ENCODE peak calls at places on chromosomes 16 and 17, in five cellular contexts. J is AG10803; G is NCI-H1417; O is central memory CD8-positive, alpha-beta T cell; C is C1 segment of cervical spinal cord. Y is an unnamed sample.

GRCh38 chr17:38476549-38476948 is 48.3 kb downstream of the ARHGAP23 start:
- DNase-seq in J (peak), G (no peak), O (no peak), C (no peak), Y (no peak)

GRCh38 chr16:82788919-82789318 is 162.2 kb downstream of the CDH13 start:
- DNase-seq in J (no peak), G (no peak), O (no peak), C (no peak), Y (no peak)

GRCh38 chr17:58378895-58379824 is 27.2 kb upstream of the SUPT4H1 start:
- DNase-seq in J (no peak), G (no peak), O (no peak), C (no peak), Y (no peak)

GRCh38 chr17:48720263-48721008 is 1.9 kb downstream of the PRAC1 start:
- DNase-seq in J (no peak), G (no peak), O (no peak), C (no peak), Y (no peak)

GRCh38 chr16:84925092-84925772 is 86.1 kb downstream of the ZDHHC7 start:
- DNase-seq in J (peak), G (no peak), O (peak), C (no peak), Y (peak)

GRCh38 chr17:42849451-42850157 is 1.4 kb upstream of the AOC3 start:
- DNase-seq in J (peak), G (no peak), O (no peak), C (no peak), Y (peak)

GRCh38 chr16:77431131-77431670 is 3.6 kb downstream of the ADAMTS18 start:
- DNase-seq in J (peak), G (no peak), O (no peak), C (no peak), Y (no peak)

GRCh38 chr16:813204-813915 is 12.8 kb upstream of the GNG13 start:
- DNase-seq in J (peak), G (peak), O (no peak), C (peak), Y (peak)

GRCh38 chr17:47470836-47471235 is 60.1 kb upstream of the NPEPPS start:
- DNase-seq in J (no peak), G (no peak), O (no peak), C (no peak), Y (no peak)

GRCh38 chr16:13289515-13289914 is 388.1 kb downstream of the SHISA9 start:
- DNase-seq in J (no peak), G (no peak), O (no peak), C (no peak), Y (no peak)

GRCh38 chr16:87874639-87875472 is 5.5 kb upstream of the SLC7A5 start:
- DNase-seq in J (no peak), G (no peak), O (no peak), C (no peak), Y (no peak)

GRCh38 chr17:47323382-47324223 is at the start of gene EFCAB13:
- DNase-seq in J (peak), G (peak), O (peak), C (peak), Y (peak)

GRCh38 chr16:56518435-56518834 is 1.4 kb downstream of the BBS2 start:
- DNase-seq in J (peak), G (no peak), O (no peak), C (no peak), Y (no peak)

GRCh38 chr17:55768946-55769624 is 18.2 kb downstream of the PCTP start:
- DNase-seq in J (peak), G (no peak), O (no peak), C (no peak), Y (no peak)

GRCh38 chr17:59842901-59843652 is 49.7 kb downstream of the TUBD1 start:
- DNase-seq in J (peak), G (no peak), O (no peak), C (no peak), Y (peak)

GRCh38 chr16:59412275-59412841 is 678.2 kb upstream of the GOT2 start:
- DNase-seq in J (no peak), G (no peak), O (no peak), C (no peak), Y (peak)

GRCh38 chr16:75559564-75560372 is 3.7 kb upstream of the TMEM231 start:
- DNase-seq in J (peak), G (no peak), O (no peak), C (no peak), Y (no peak)

GRCh38 chr17:50877838-50878237 is 11.7 kb upstream of the TOB1 start:
- DNase-seq in J (no peak), G (no peak), O (no peak), C (no peak), Y (no peak)

GRCh38 chr17:27343972-27344607 is 50.2 kb downstream of the WSB1 start:
- DNase-seq in J (peak), G (no peak), O (no peak), C (no peak), Y (peak)

GRCh38 chr17:79789943-79790804 is 6.7 kb downstream of the CBX8 start:
- DNase-seq in J (no peak), G (no peak), O (no peak), C (peak), Y (peak)

GRCh38 chr16:67865318-67865717 is 7.5 kb upstream of the EDC4 start:
- DNase-seq in J (peak), G (peak), O (no peak), C (no peak), Y (peak)

GRCh38 chr17:66965801-66966528 is 1.5 kb downstream of the CACNG4 start:
- DNase-seq in J (no peak), G (peak), O (no peak), C (no peak), Y (peak)

GRCh38 chr17:73400915-73401545 is 89.2 kb upstream of the CDC42EP4 start:
- DNase-seq in J (no peak), G (no peak), O (no peak), C (no peak), Y (no peak)

GRCh38 chr16:48158296-48158695 is 2.5 kb upstream of the ABCC12 start:
- DNase-seq in J (peak), G (no peak), O (no peak), C (no peak), Y (peak)

GRCh38 chr17:58096892-58097291 is 13.7 kb downstream of the DYNLL2 start:
- DNase-seq in J (peak), G (no peak), O (no peak), C (no peak), Y (no peak)

GRCh38 chr17:311119-311848 is 41.3 kb downstream of the RPH3AL start:
- DNase-seq in J (no peak), G (no peak), O (no peak), C (no peak), Y (no peak)

GRCh38 chr17:7348478-7349242 is 3.3 kb upstream of the KCTD11 start:
- DNase-seq in J (peak), G (no peak), O (no peak), C (no peak), Y (no peak)

GRCh38 chr17:58755577-58756245 is at the start of gene PPM1E:
- DNase-seq in J (peak), G (peak), O (no peak), C (peak), Y (peak)

GRCh38 chr16:2005646-2006045 is 4.0 kb downstream of the ZNF598 start:
- DNase-seq in J (peak), G (no peak), O (no peak), C (no peak), Y (no peak)

GRCh38 chr17:36703860-36704266 is 102.5 kb downstream of the MRM1 start:
- DNase-seq in J (no peak), G (no peak), O (no peak), C (peak), Y (peak)

GRCh38 chr17:57121308-57122042 is 36.4 kb downstream of the AKAP1 start:
- DNase-seq in J (peak), G (peak), O (no peak), C (no peak), Y (peak)

GRCh38 chr17:51128089-51128488 is 7.4 kb upstream of the SPAG9 start:
- DNase-seq in J (no peak), G (no peak), O (no peak), C (no peak), Y (peak)